ENCODE peak calls at places on chromosomes 1 and 21, in five cellular contexts. One of them, this sample, is unnamed.

GRCh38 chr1:41872074-41872473 is 46.6 kb downstream of the HIVEP3 start:
- DNase-seq in tibial nerve: no peak
- DNase-seq in PC-3: no peak
- DNase-seq in BE2C: no peak
- DNase-seq in Calu3: no peak
- DNase-seq in this sample: no peak

GRCh38 chr1:148162363-148162762 is 10.3 kb upstream of the NBPF11 start:
- DNase-seq in tibial nerve: no peak
- DNase-seq in PC-3: no peak
- DNase-seq in BE2C: no peak
- DNase-seq in Calu3: no peak
- DNase-seq in this sample: peak

GRCh38 chr1:57597036-57597435 is 173.2 kb upstream of the DAB1 start:
- DNase-seq in tibial nerve: no peak
- DNase-seq in PC-3: no peak
- DNase-seq in BE2C: no peak
- DNase-seq in Calu3: no peak
- DNase-seq in this sample: no peak

GRCh38 chr1:20666804-20667203 is 5.6 kb upstream of the DDOST start:
- DNase-seq in tibial nerve: no peak
- DNase-seq in PC-3: peak
- DNase-seq in BE2C: peak
- DNase-seq in Calu3: no peak
- DNase-seq in this sample: no peak

GRCh38 chr1:9787702-9788101 is 36.1 kb downstream of the CLSTN1 start:
- DNase-seq in tibial nerve: no peak
- DNase-seq in PC-3: no peak
- DNase-seq in BE2C: no peak
- DNase-seq in Calu3: no peak
- DNase-seq in this sample: no peak

GRCh38 chr1:14067686-14068085 is 367.7 kb downstream of the PRDM2 start:
- DNase-seq in tibial nerve: no peak
- DNase-seq in PC-3: no peak
- DNase-seq in BE2C: no peak
- DNase-seq in Calu3: no peak
- DNase-seq in this sample: no peak

GRCh38 chr1:184745110-184745509 is 9.5 kb downstream of the EDEM3 start:
- DNase-seq in tibial nerve: no peak
- DNase-seq in PC-3: peak
- DNase-seq in BE2C: no peak
- DNase-seq in Calu3: no peak
- DNase-seq in this sample: no peak

GRCh38 chr1:10836726-10837125 is 40.3 kb upstream of the CASZ1 start:
- DNase-seq in tibial nerve: no peak
- DNase-seq in PC-3: no peak
- DNase-seq in BE2C: no peak
- DNase-seq in Calu3: no peak
- DNase-seq in this sample: no peak

GRCh38 chr1:201461783-201462441 is 7.1 kb downstream of the PHLDA3 start:
- DNase-seq in tibial nerve: peak
- DNase-seq in PC-3: peak
- DNase-seq in BE2C: no peak
- DNase-seq in Calu3: peak
- DNase-seq in this sample: no peak

GRCh38 chr1:180157108-180157507 is 2.4 kb downstream of the QSOX1 start:
- DNase-seq in tibial nerve: no peak
- DNase-seq in PC-3: peak
- DNase-seq in BE2C: no peak
- DNase-seq in Calu3: no peak
- DNase-seq in this sample: peak

GRCh38 chr1:201889092-201889968 is 632 bp downstream of the SHISA4 start:
- DNase-seq in tibial nerve: no peak
- DNase-seq in PC-3: no peak
- DNase-seq in BE2C: no peak
- DNase-seq in Calu3: no peak
- DNase-seq in this sample: no peak

GRCh38 chr1:25922633-25923567 is 16.7 kb upstream of the STMN1 start:
- DNase-seq in tibial nerve: no peak
- DNase-seq in PC-3: peak
- DNase-seq in BE2C: peak
- DNase-seq in Calu3: peak
- DNase-seq in this sample: no peak

GRCh38 chr1:201946224-201946908 is at the start of gene LMOD1:
- DNase-seq in tibial nerve: peak
- DNase-seq in PC-3: peak
- DNase-seq in BE2C: peak
- DNase-seq in Calu3: peak
- DNase-seq in this sample: peak

GRCh38 chr1:156086256-156086662 is 4.0 kb upstream of the MEX3A start:
- DNase-seq in tibial nerve: no peak
- DNase-seq in PC-3: peak
- DNase-seq in BE2C: no peak
- DNase-seq in Calu3: peak
- DNase-seq in this sample: no peak

GRCh38 chr21:39097335-39097861 is 85.9 kb downstream of the PSMG1 start:
- DNase-seq in tibial nerve: no peak
- DNase-seq in PC-3: no peak
- DNase-seq in BE2C: no peak
- DNase-seq in Calu3: no peak
- DNase-seq in this sample: no peak

GRCh38 chr1:157278383-157279156 is 140.4 kb upstream of the ETV3 start:
- DNase-seq in tibial nerve: no peak
- DNase-seq in PC-3: no peak
- DNase-seq in BE2C: no peak
- DNase-seq in Calu3: no peak
- DNase-seq in this sample: no peak

GRCh38 chr1:57536749-57537423 is 113.0 kb upstream of the DAB1 start:
- DNase-seq in tibial nerve: no peak
- DNase-seq in PC-3: no peak
- DNase-seq in BE2C: no peak
- DNase-seq in Calu3: no peak
- DNase-seq in this sample: no peak

GRCh38 chr1:94541175-94542087 is at the start of gene F3:
- DNase-seq in tibial nerve: peak
- DNase-seq in PC-3: peak
- DNase-seq in BE2C: peak
- DNase-seq in Calu3: peak
- DNase-seq in this sample: peak

GRCh38 chr1:172335377-172335776 is 85.1 kb upstream of the C1orf105 start:
- DNase-seq in tibial nerve: no peak
- DNase-seq in PC-3: no peak
- DNase-seq in BE2C: no peak
- DNase-seq in Calu3: no peak
- DNase-seq in this sample: no peak

GRCh38 chr1:225617479-225617878 is 35.4 kb downstream of the ENAH start:
- DNase-seq in tibial nerve: no peak
- DNase-seq in PC-3: peak
- DNase-seq in BE2C: no peak
- DNase-seq in Calu3: no peak
- DNase-seq in this sample: no peak

GRCh38 chr1:192595299-192595698 is 19.7 kb downstream of the RGS1 start:
- DNase-seq in tibial nerve: no peak
- DNase-seq in PC-3: no peak
- DNase-seq in BE2C: no peak
- DNase-seq in Calu3: no peak
- DNase-seq in this sample: no peak

GRCh38 chr1:43822040-43822439 is 111.6 kb upstream of the ARTN start:
- DNase-seq in tibial nerve: no peak
- DNase-seq in PC-3: peak
- DNase-seq in BE2C: no peak
- DNase-seq in Calu3: no peak
- DNase-seq in this sample: no peak

GRCh38 chr1:170836146-170836545 is 99.2 kb upstream of the MROH9 start:
- DNase-seq in tibial nerve: no peak
- DNase-seq in PC-3: no peak
- DNase-seq in BE2C: no peak
- DNase-seq in Calu3: no peak
- DNase-seq in this sample: no peak

GRCh38 chr1:27525296-27526271 is 35.6 kb upstream of the WASF2 start:
- DNase-seq in tibial nerve: no peak
- DNase-seq in PC-3: no peak
- DNase-seq in BE2C: no peak
- DNase-seq in Calu3: no peak
- DNase-seq in this sample: no peak

GRCh38 chr1:89941110-89941770 is 53.7 kb upstream of the ZNF326 start:
- DNase-seq in tibial nerve: no peak
- DNase-seq in PC-3: no peak
- DNase-seq in BE2C: no peak
- DNase-seq in Calu3: no peak
- DNase-seq in this sample: no peak

GRCh38 chr1:23019094-23019850 is at the start of gene KDM1A:
- DNase-seq in tibial nerve: peak
- DNase-seq in PC-3: peak
- DNase-seq in BE2C: peak
- DNase-seq in Calu3: peak
- DNase-seq in this sample: peak
- TF ChIP-seq CTCF in tibial nerve: peak
- TF ChIP-seq CTCF in PC-3: no peak
- TF ChIP-seq CTCF in BE2C: peak
- TF ChIP-seq CTCF in Calu3: no peak
- TF ChIP-seq CTCF in this sample: peak

DNA sequence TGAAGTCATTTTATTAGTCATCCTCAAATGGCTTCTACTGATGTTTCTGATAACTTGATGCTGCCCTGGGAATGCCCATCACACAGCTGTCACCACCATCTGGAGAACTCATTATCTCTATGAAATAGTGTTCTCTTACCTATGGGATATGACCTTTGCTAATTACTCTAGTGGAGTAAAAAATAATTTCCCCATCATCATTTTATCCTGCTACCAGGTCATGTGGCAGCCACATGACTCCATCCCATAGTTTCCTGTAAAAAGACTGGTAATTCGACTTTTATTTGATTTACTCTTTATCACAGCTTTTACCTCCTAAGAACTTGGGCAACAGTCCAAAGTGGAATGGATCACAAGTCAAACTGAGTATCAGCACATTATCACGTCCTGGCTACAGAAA is 76.1 kb upstream of the USP25 start:
- DNase-seq in tibial nerve: no peak
- DNase-seq in PC-3: no peak
- DNase-seq in BE2C: peak
- DNase-seq in Calu3: no peak
- DNase-seq in this sample: no peak
- TF ChIP-seq CTCF in tibial nerve: no peak
- TF ChIP-seq CTCF in PC-3: no peak
- TF ChIP-seq CTCF in BE2C: no peak
- TF ChIP-seq CTCF in Calu3: no peak
- TF ChIP-seq CTCF in this sample: no peak

GRCh38 chr1:1360511-1361169 is 2.3 kb upstream of the MXRA8 start:
- DNase-seq in tibial nerve: peak
- DNase-seq in PC-3: peak
- DNase-seq in BE2C: peak
- DNase-seq in Calu3: no peak
- DNase-seq in this sample: no peak
- TF ChIP-seq CTCF in tibial nerve: no peak
- TF ChIP-seq CTCF in PC-3: no peak
- TF ChIP-seq CTCF in BE2C: no peak
- TF ChIP-seq CTCF in Calu3: no peak
- TF ChIP-seq CTCF in this sample: no peak

DNA sequence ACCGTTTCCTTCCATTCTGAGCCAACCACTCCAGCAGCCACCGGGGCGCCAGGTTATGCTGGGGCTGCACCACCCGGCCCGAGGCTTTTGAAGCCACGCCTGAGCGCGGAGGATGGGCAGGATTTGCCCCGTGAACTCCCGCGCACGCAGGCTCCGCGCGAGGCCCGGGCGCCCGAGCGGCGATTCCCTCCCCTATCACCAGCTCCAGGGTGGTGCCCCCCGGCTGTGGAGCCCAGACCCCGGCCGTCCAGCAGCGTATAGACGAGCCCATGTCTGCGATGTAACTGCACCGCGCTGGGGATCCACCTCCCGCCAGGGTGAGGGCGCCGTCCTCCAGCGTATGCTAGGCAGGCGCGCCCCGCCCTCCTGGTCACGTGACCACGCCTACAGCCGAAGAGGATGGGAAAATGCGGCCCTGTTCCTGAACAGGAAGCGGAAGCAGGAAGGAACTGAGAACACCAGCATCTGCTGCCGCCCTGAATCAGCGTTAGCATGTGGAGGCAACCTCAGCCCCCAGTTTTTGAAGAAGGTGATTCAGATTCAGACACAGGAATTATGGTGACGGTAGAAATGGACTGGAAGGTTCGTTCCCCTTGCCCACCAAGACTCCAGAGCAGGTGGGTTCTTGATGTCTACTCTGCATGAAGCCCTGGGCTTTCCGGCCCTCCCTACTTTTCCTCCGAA is 46.0 kb downstream of the VPS26C start:
- DNase-seq in tibial nerve: peak
- DNase-seq in PC-3: peak
- DNase-seq in BE2C: peak
- DNase-seq in Calu3: peak
- DNase-seq in this sample: peak
- TF ChIP-seq CTCF in tibial nerve: peak
- TF ChIP-seq CTCF in PC-3: peak
- TF ChIP-seq CTCF in BE2C: peak
- TF ChIP-seq CTCF in Calu3: no peak
- TF ChIP-seq CTCF in this sample: peak

DNA sequence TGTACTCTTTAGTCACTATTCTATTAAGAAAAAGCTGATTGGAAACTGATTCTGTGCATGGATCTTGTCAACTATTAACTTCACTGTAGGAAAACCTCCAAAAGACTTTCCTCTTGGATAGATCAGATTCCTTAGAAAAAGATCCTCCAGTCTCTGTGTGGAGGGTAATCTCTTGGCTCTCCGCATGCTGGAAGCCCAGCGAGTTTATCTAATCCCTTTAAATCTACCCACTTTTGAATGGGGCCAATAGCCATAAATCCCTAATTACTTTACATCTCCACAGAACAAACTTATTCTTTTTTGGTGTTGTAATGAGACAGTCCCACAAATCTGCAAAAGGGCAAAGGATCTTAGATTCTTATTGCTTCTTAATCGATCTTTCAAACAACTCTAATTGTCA is 1206.4 kb upstream of the ADGRL4 start:
- DNase-seq in tibial nerve: no peak
- DNase-seq in PC-3: no peak
- DNase-seq in BE2C: no peak
- DNase-seq in Calu3: no peak
- DNase-seq in this sample: no peak
- TF ChIP-seq CTCF in tibial nerve: no peak
- TF ChIP-seq CTCF in PC-3: no peak
- TF ChIP-seq CTCF in BE2C: no peak
- TF ChIP-seq CTCF in Calu3: no peak
- TF ChIP-seq CTCF in this sample: no peak

GRCh38 chr21:14388282-14388681 is 5.3 kb upstream of the HSPA13 start:
- DNase-seq in tibial nerve: no peak
- DNase-seq in PC-3: no peak
- DNase-seq in BE2C: no peak
- DNase-seq in Calu3: no peak
- DNase-seq in this sample: no peak

GRCh38 chr21:14384453-14384852 is 1.5 kb upstream of the HSPA13 start:
- DNase-seq in tibial nerve: no peak
- DNase-seq in PC-3: no peak
- DNase-seq in BE2C: no peak
- DNase-seq in Calu3: no peak
- DNase-seq in this sample: no peak

GRCh38 chr21:14382835-14383595 is at the start of gene HSPA13:
- DNase-seq in tibial nerve: peak
- DNase-seq in PC-3: peak
- DNase-seq in BE2C: peak
- DNase-seq in Calu3: peak
- DNase-seq in this sample: peak

GRCh38 chr21:14382486-14382834 is 486 bp downstream of the HSPA13 start:
- DNase-seq in tibial nerve: no peak
- DNase-seq in PC-3: peak
- DNase-seq in BE2C: no peak
- DNase-seq in Calu3: peak
- DNase-seq in this sample: no peak

GRCh38 chr21:14383596-14384210 is 757 bp upstream of the HSPA13 start:
- DNase-seq in tibial nerve: no peak
- DNase-seq in PC-3: no peak
- DNase-seq in BE2C: no peak
- DNase-seq in Calu3: peak
- DNase-seq in this sample: no peak
- TF ChIP-seq CTCF in tibial nerve: no peak
- TF ChIP-seq CTCF in PC-3: no peak
- TF ChIP-seq CTCF in BE2C: no peak
- TF ChIP-seq CTCF in Calu3: no peak
- TF ChIP-seq CTCF in this sample: no peak

This sample was measured in D721Med.